ENCODE peak calls at places on chromosomes 4 and X, in six cellular contexts. B is psoas muscle, R is AG08396, Y is mucosa of descending colon, G is OCI-LY7, H is head of caudate nucleus. V is an unnamed sample.

GRCh38 chr4:118282692-118283091 is 70.1 kb downstream of the PRSS12 start:
- DNase-seq in B (no peak), R (peak; percentile 43), Y (no peak), G (no peak), H (no peak), V (no peak)

GRCh38 chr4:130077275-130077674 is 981.3 kb downstream of the C4orf33 start:
- DNase-seq in B (no peak), R (no peak), Y (no peak), G (no peak), H (no peak), V (no peak)

GRCh38 chr4:182483685-182484084 is 240.5 kb downstream of the TENM3 start:
- DNase-seq in B (no peak), R (no peak), Y (no peak), G (no peak), H (no peak), V (no peak)

GRCh38 chrX:21885568-21885967 is 29.8 kb downstream of the YY2 start:
- DNase-seq in B (no peak), R (peak; percentile 13), Y (no peak), G (no peak), H (no peak), V (no peak)

GRCh38 chr4:128661529-128661928 is 148.0 kb upstream of the JADE1 start:
- DNase-seq in B (no peak), R (no peak), Y (no peak), G (no peak), H (no peak), V (no peak)

GRCh38 chrX:130079824-130080406 is 30.4 kb downstream of the ELF4 start:
- DNase-seq in B (peak; percentile 65), R (peak; percentile 80), Y (peak; percentile 35), G (peak; percentile 65), H (peak; percentile 75), V (peak; percentile 33)

GRCh38 chr4:167171928-167172327 is 62.4 kb downstream of the SPOCK3 start:
- DNase-seq in B (no peak), R (no peak), Y (no peak), G (no peak), H (no peak), V (no peak)

GRCh38 chr4:175998782-175999181 is 66.9 kb upstream of the WDR17 start:
- DNase-seq in B (no peak), R (no peak), Y (no peak), G (peak; percentile 16), H (no peak), V (no peak)

GRCh38 chr4:17811078-17811603 is 362 bp downstream of the NCAPG start:
- DNase-seq in B (no peak), R (peak; percentile 15), Y (no peak), G (no peak), H (no peak), V (no peak)

GRCh38 chrX:40173662-40174593 is 76.2 kb upstream of the BCOR start:
- DNase-seq in B (peak; percentile 56), R (no peak), Y (peak; percentile 55), G (peak; percentile 71), H (no peak), V (no peak)

GRCh38 chrX:72131317-72132294 is at the start of gene RTL5:
- DNase-seq in B (peak; percentile 91), R (peak; percentile 87), Y (peak; percentile 68), G (no peak), H (peak; percentile 86), V (peak; percentile 21)

GRCh38 chr4:74111990-74112389 is 13.0 kb upstream of the CXCL2 start:
- DNase-seq in B (no peak), R (no peak), Y (peak; percentile 36), G (no peak), H (no peak), V (no peak)

GRCh38 chrX:155148724-155149537 is 67.3 kb upstream of the VBP1 start:
- DNase-seq in B (no peak), R (peak; percentile 14), Y (no peak), G (peak; percentile 17), H (no peak), V (peak; percentile 4)

GRCh38 chr4:20925176-20925575 is 224.9 kb downstream of the PACRGL start:
- DNase-seq in B (no peak), R (no peak), Y (no peak), G (no peak), H (no peak), V (no peak)

GRCh38 chrX:65610040-65610439 is 57.4 kb upstream of the MSN start:
- DNase-seq in B (no peak), R (no peak), Y (no peak), G (no peak), H (no peak), V (no peak)

GRCh38 chr4:8770518-8771257 is 101.0 kb downstream of the HMX1 start:
- DNase-seq in B (peak; percentile 15), R (no peak), Y (no peak), G (no peak), H (no peak), V (no peak)

GRCh38 chrX:7107968-7108480 is 39.5 kb upstream of the STS start:
- DNase-seq in B (no peak), R (no peak), Y (no peak), G (no peak), H (no peak), V (no peak)

GRCh38 chrX:129931411-129932136 is 25.6 kb downstream of the UTP14A start:
- DNase-seq in B (peak; percentile 97), R (peak; percentile 95), Y (peak; percentile 93), G (peak; percentile 81), H (peak; percentile 91), V (peak; percentile 18)

GRCh38 chr4:56764206-56764605 is 57.3 kb downstream of the SPINK2 start:
- DNase-seq in B (no peak), R (no peak), Y (no peak), G (no peak), H (no peak), V (no peak)

GRCh38 chrX:150983526-150984163 is 510 bp downstream of the HMGB3 start:
- DNase-seq in B (no peak), R (no peak), Y (no peak), G (peak; percentile 28), H (no peak), V (no peak)

GRCh38 chr4:173038192-173038896 is 130.3 kb upstream of the GALNT7 start:
- DNase-seq in B (no peak), R (no peak), Y (no peak), G (no peak), H (no peak), V (no peak)

GRCh38 chr4:27861381-27861787 is 1000.7 kb downstream of the STIM2 start:
- DNase-seq in B (no peak), R (peak; percentile 1), Y (no peak), G (peak; percentile 3), H (no peak), V (no peak)

GRCh38 chr4:113756005-113756410 is 5.5 kb downstream of the CAMK2D start:
- DNase-seq in B (no peak), R (peak; percentile 21), Y (no peak), G (peak; percentile 31), H (no peak), V (no peak)

GRCh38 chrX:125646195-125646594 is 326.5 kb downstream of the TEX13C start:
- DNase-seq in B (no peak), R (no peak), Y (no peak), G (peak; percentile 13), H (no peak), V (no peak)

GRCh38 chrX:47413179-47413594 is 42.8 kb downstream of the ZNF157 start:
- DNase-seq in B (no peak), R (no peak), Y (no peak), G (no peak), H (no peak), V (no peak)

GRCh38 chr4:34046580-34046979 is 2197.7 kb downstream of the ARAP2 start:
- DNase-seq in B (no peak), R (no peak), Y (no peak), G (no peak), H (no peak), V (no peak)

GRCh38 chrX:308821-309520 is 9.6 kb downstream of the GTPBP6 start:
- DNase-seq in B (peak; percentile 42), R (no peak), Y (peak; percentile 18), G (no peak), H (peak; percentile 11), V (no peak)

GRCh38 chr4:141057582-141057981 is 75.7 kb downstream of the RNF150 start:
- DNase-seq in B (no peak), R (no peak), Y (no peak), G (no peak), H (no peak), V (no peak)

GRCh38 chrX:41275661-41276609 is 58.0 kb upstream of the DDX3X start:
- DNase-seq in B (peak; percentile 85), R (peak; percentile 84), Y (peak; percentile 71), G (peak; percentile 66), H (peak; percentile 78), V (peak; percentile 33)

GRCh38 chr4:184792334-184792733 is 33.4 kb downstream of the ACSL1 start:
- DNase-seq in B (no peak), R (no peak), Y (no peak), G (no peak), H (no peak), V (no peak)

GRCh38 chr4:180909279-180909678 is 1333.9 kb upstream of the TENM3 start:
- DNase-seq in B (no peak), R (peak; percentile 29), Y (no peak), G (peak; percentile 23), H (no peak), V (no peak)

GRCh38 chr4:183492791-183493221 is 12.1 kb upstream of the ING2 start:
- DNase-seq in B (no peak), R (peak; percentile 35), Y (no peak), G (no peak), H (no peak), V (no peak)

GRCh38 chr4:82360298-82361177 is 13.3 kb downstream of the HNRNPD start:
- DNase-seq in B (no peak), R (peak; percentile 27), Y (no peak), G (peak; percentile 50), H (no peak), V (no peak)

V was measured in T follicular helper cell.